ENCODE peak calls at places on chromosomes 5 and 9, in ten cellular contexts. One of them, this sample, is unnamed. For H3K36me3, the result is how much of the 10 kb centered on the place peaks cover.

GRCh38 chr9:79763861-79764260 is 192.1 kb downstream of the TLE4 start:
- DNase-seq in prostate gland: no peak
- DNase-seq in lower lobe of right lung: no peak
- DNase-seq in aorta: no peak
- DNase-seq in tibial nerve: peak
- DNase-seq in psoas muscle: peak
- DNase-seq in sigmoid colon: peak
- DNase-seq in heart left ventricle: no peak
- DNase-seq in IMR-90: peak
- DNase-seq in cardiac muscle cell: peak
- DNase-seq in this sample: no peak

GRCh38 chr9:96020822-96021615 is 145.5 kb downstream of the ERCC6L2 start:
- DNase-seq in prostate gland: no peak
- DNase-seq in lower lobe of right lung: no peak
- DNase-seq in aorta: no peak
- DNase-seq in tibial nerve: peak
- DNase-seq in psoas muscle: no peak
- DNase-seq in sigmoid colon: no peak
- DNase-seq in heart left ventricle: peak
- DNase-seq in IMR-90: no peak
- DNase-seq in cardiac muscle cell: peak
- DNase-seq in this sample: no peak

GRCh38 chr9:123686131-123686848 is 243.6 kb downstream of the DENND1A start:
- DNase-seq in prostate gland: peak
- DNase-seq in lower lobe of right lung: no peak
- DNase-seq in aorta: no peak
- DNase-seq in tibial nerve: peak
- DNase-seq in psoas muscle: no peak
- DNase-seq in sigmoid colon: no peak
- DNase-seq in heart left ventricle: peak
- DNase-seq in IMR-90: peak
- DNase-seq in cardiac muscle cell: peak
- DNase-seq in this sample: no peak

GRCh38 chr5:34959323-34959722 is 30.0 kb downstream of the DNAJC21 start:
- DNase-seq in prostate gland: no peak
- DNase-seq in lower lobe of right lung: no peak
- DNase-seq in aorta: no peak
- DNase-seq in tibial nerve: no peak
- DNase-seq in psoas muscle: no peak
- DNase-seq in sigmoid colon: no peak
- DNase-seq in heart left ventricle: no peak
- DNase-seq in IMR-90: peak
- DNase-seq in cardiac muscle cell: no peak
- DNase-seq in this sample: no peak

GRCh38 chr5:170120576-170120975 is 14.9 kb downstream of the FOXI1 start:
- DNase-seq in prostate gland: no peak
- DNase-seq in lower lobe of right lung: no peak
- DNase-seq in aorta: no peak
- DNase-seq in tibial nerve: no peak
- DNase-seq in psoas muscle: no peak
- DNase-seq in sigmoid colon: no peak
- DNase-seq in heart left ventricle: no peak
- DNase-seq in IMR-90: peak
- DNase-seq in cardiac muscle cell: no peak
- DNase-seq in this sample: no peak

GRCh38 chr5:134555889-134556311 is 30.4 kb downstream of the JADE2 start:
- DNase-seq in prostate gland: no peak
- DNase-seq in lower lobe of right lung: no peak
- DNase-seq in aorta: peak
- DNase-seq in tibial nerve: peak
- DNase-seq in psoas muscle: peak
- DNase-seq in sigmoid colon: peak
- DNase-seq in heart left ventricle: no peak
- DNase-seq in IMR-90: peak
- DNase-seq in cardiac muscle cell: peak
- DNase-seq in this sample: no peak

GRCh38 chr9:95736370-95736769 is 139.1 kb upstream of the ERCC6L2 start:
- DNase-seq in prostate gland: no peak
- DNase-seq in lower lobe of right lung: no peak
- DNase-seq in aorta: no peak
- DNase-seq in tibial nerve: no peak
- DNase-seq in psoas muscle: no peak
- DNase-seq in sigmoid colon: no peak
- DNase-seq in heart left ventricle: no peak
- DNase-seq in IMR-90: no peak
- DNase-seq in cardiac muscle cell: no peak
- DNase-seq in this sample: no peak

GRCh38 chr9:38338359-38339014 is 54.0 kb upstream of the ALDH1B1 start:
- DNase-seq in prostate gland: no peak
- DNase-seq in lower lobe of right lung: no peak
- DNase-seq in aorta: no peak
- DNase-seq in tibial nerve: no peak
- DNase-seq in psoas muscle: no peak
- DNase-seq in sigmoid colon: peak
- DNase-seq in heart left ventricle: no peak
- DNase-seq in IMR-90: no peak
- DNase-seq in cardiac muscle cell: no peak
- DNase-seq in this sample: no peak

GRCh38 chr5:82509726-82510125 is 231.6 kb upstream of the RPS23 start:
- DNase-seq in prostate gland: no peak
- DNase-seq in lower lobe of right lung: no peak
- DNase-seq in aorta: no peak
- DNase-seq in tibial nerve: no peak
- DNase-seq in psoas muscle: no peak
- DNase-seq in sigmoid colon: no peak
- DNase-seq in heart left ventricle: no peak
- DNase-seq in IMR-90: no peak
- DNase-seq in cardiac muscle cell: no peak
- DNase-seq in this sample: no peak

GRCh38 chr5:174314261-174314660 is 268.8 kb downstream of the NSG2 start:
- DNase-seq in prostate gland: no peak
- DNase-seq in lower lobe of right lung: no peak
- DNase-seq in aorta: no peak
- DNase-seq in tibial nerve: no peak
- DNase-seq in psoas muscle: no peak
- DNase-seq in sigmoid colon: no peak
- DNase-seq in heart left ventricle: peak
- DNase-seq in IMR-90: no peak
- DNase-seq in cardiac muscle cell: no peak
- DNase-seq in this sample: no peak

GRCh38 chr9:95167998-95168397 is 149.5 kb downstream of the FANCC start:
- DNase-seq in prostate gland: peak
- DNase-seq in lower lobe of right lung: no peak
- DNase-seq in aorta: no peak
- DNase-seq in tibial nerve: peak
- DNase-seq in psoas muscle: no peak
- DNase-seq in sigmoid colon: no peak
- DNase-seq in heart left ventricle: peak
- DNase-seq in IMR-90: peak
- DNase-seq in cardiac muscle cell: peak
- DNase-seq in this sample: peak

GRCh38 chr9:10055886-10056395 is 556.9 kb downstream of the PTPRD start:
- DNase-seq in prostate gland: no peak
- DNase-seq in lower lobe of right lung: no peak
- DNase-seq in aorta: no peak
- DNase-seq in tibial nerve: no peak
- DNase-seq in psoas muscle: no peak
- DNase-seq in sigmoid colon: no peak
- DNase-seq in heart left ventricle: no peak
- DNase-seq in IMR-90: no peak
- DNase-seq in cardiac muscle cell: no peak
- DNase-seq in this sample: no peak

GRCh38 chr9:32725066-32725860 is 58.1 kb upstream of the TMEM215 start:
- DNase-seq in prostate gland: no peak
- DNase-seq in lower lobe of right lung: no peak
- DNase-seq in aorta: no peak
- DNase-seq in tibial nerve: no peak
- DNase-seq in psoas muscle: no peak
- DNase-seq in sigmoid colon: no peak
- DNase-seq in heart left ventricle: no peak
- DNase-seq in IMR-90: no peak
- DNase-seq in cardiac muscle cell: no peak
- DNase-seq in this sample: no peak

GRCh38 chr9:81632599-81632998 is 56.7 kb downstream of the TLE1 start:
- DNase-seq in prostate gland: no peak
- DNase-seq in lower lobe of right lung: no peak
- DNase-seq in aorta: no peak
- DNase-seq in tibial nerve: no peak
- DNase-seq in psoas muscle: no peak
- DNase-seq in sigmoid colon: no peak
- DNase-seq in heart left ventricle: no peak
- DNase-seq in IMR-90: peak
- DNase-seq in cardiac muscle cell: no peak
- DNase-seq in this sample: no peak

GRCh38 chr5:81852277-81853004 is 101.5 kb upstream of the SSBP2 start:
- DNase-seq in prostate gland: no peak
- DNase-seq in lower lobe of right lung: peak
- DNase-seq in aorta: peak
- DNase-seq in tibial nerve: no peak
- DNase-seq in psoas muscle: peak
- DNase-seq in sigmoid colon: peak
- DNase-seq in heart left ventricle: no peak
- DNase-seq in IMR-90: peak
- DNase-seq in cardiac muscle cell: peak
- DNase-seq in this sample: peak

GRCh38 chr9:136292591-136293448 is 11.1 kb downstream of the CCDC187 start:
- DNase-seq in prostate gland: no peak
- DNase-seq in lower lobe of right lung: no peak
- DNase-seq in aorta: no peak
- DNase-seq in tibial nerve: no peak
- DNase-seq in psoas muscle: peak
- DNase-seq in sigmoid colon: no peak
- DNase-seq in heart left ventricle: no peak
- DNase-seq in IMR-90: no peak
- DNase-seq in cardiac muscle cell: no peak
- DNase-seq in this sample: no peak
- H3K4me3 ChIP-seq in prostate gland: no peak
- H3K4me3 ChIP-seq in lower lobe of right lung: no peak
- H3K4me3 ChIP-seq in aorta: no peak
- H3K4me3 ChIP-seq in tibial nerve: no peak
- H3K4me3 ChIP-seq in psoas muscle: no peak
- H3K4me3 ChIP-seq in sigmoid colon: no peak
- H3K4me3 ChIP-seq in heart left ventricle: no peak
- H3K4me3 ChIP-seq in IMR-90: no peak
- H3K4me3 ChIP-seq in cardiac muscle cell: no peak
- H3K4me3 ChIP-seq in this sample: no peak

DNA sequence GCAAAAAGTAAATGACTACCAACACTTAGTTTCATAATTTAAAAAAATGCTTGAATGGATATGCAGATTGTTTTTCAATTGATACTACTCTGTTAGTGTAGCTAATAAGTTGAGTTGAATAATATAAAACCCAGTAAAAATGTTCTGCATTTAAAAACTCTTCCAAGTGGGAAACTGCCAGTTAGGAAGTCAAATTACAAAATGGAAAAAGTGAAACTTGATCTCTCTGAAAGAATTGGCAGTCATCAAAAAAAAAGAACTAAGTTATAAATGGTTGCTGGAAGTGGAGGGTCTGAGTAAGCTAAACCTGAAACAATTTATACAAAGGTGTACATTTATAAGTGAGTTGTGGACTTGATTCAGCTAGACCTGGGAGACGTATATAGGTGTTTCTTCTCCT is 52.4 kb downstream of the VCAN start:
- DNase-seq in prostate gland: no peak
- DNase-seq in lower lobe of right lung: no peak
- DNase-seq in aorta: no peak
- DNase-seq in tibial nerve: no peak
- DNase-seq in psoas muscle: no peak
- DNase-seq in sigmoid colon: no peak
- DNase-seq in heart left ventricle: no peak
- DNase-seq in IMR-90: no peak
- DNase-seq in cardiac muscle cell: no peak
- DNase-seq in this sample: no peak
- H3K36me3 ChIP-seq in prostate gland: under half
- H3K36me3 ChIP-seq in lower lobe of right lung: under half
- H3K36me3 ChIP-seq in aorta: under half
- H3K36me3 ChIP-seq in tibial nerve: under half
- H3K36me3 ChIP-seq in psoas muscle: under half
- H3K36me3 ChIP-seq in sigmoid colon: under half
- H3K36me3 ChIP-seq in heart left ventricle: under half
- H3K36me3 ChIP-seq in IMR-90: under half
- H3K36me3 ChIP-seq in cardiac muscle cell: half or more
- H3K36me3 ChIP-seq in this sample: under half

DNA sequence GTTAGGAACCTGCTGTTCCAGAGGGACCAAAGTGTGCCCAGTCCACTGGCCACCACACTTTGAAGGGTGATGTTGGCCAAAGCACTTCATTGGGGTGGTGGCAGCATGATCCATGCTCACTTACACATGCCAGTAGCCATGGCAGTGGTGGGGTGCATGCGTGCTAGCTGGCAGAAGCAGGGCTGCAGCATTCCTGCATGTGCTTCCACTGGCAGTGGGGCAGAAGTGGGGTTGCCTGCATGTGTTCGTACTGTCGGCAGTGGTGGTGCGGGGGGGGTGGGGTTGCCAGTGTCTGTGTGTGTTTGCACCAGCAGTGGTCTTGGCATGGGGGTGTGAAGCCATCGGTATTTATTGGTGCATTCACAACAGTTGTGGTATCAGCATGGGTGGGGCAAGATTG is 260.3 kb upstream of the ANKH start:
- DNase-seq in prostate gland: no peak
- DNase-seq in lower lobe of right lung: no peak
- DNase-seq in aorta: no peak
- DNase-seq in tibial nerve: no peak
- DNase-seq in psoas muscle: no peak
- DNase-seq in sigmoid colon: no peak
- DNase-seq in heart left ventricle: no peak
- DNase-seq in IMR-90: no peak
- DNase-seq in cardiac muscle cell: no peak
- DNase-seq in this sample: no peak
- H3K27ac ChIP-seq in prostate gland: no peak
- H3K27ac ChIP-seq in lower lobe of right lung: no peak
- H3K27ac ChIP-seq in aorta: no peak
- H3K27ac ChIP-seq in tibial nerve: no peak
- H3K27ac ChIP-seq in psoas muscle: no peak
- H3K27ac ChIP-seq in sigmoid colon: no peak
- H3K27ac ChIP-seq in heart left ventricle: no peak
- H3K27ac ChIP-seq in IMR-90: no peak
- H3K27ac ChIP-seq in cardiac muscle cell: no peak
- H3K27ac ChIP-seq in this sample: no peak

DNA sequence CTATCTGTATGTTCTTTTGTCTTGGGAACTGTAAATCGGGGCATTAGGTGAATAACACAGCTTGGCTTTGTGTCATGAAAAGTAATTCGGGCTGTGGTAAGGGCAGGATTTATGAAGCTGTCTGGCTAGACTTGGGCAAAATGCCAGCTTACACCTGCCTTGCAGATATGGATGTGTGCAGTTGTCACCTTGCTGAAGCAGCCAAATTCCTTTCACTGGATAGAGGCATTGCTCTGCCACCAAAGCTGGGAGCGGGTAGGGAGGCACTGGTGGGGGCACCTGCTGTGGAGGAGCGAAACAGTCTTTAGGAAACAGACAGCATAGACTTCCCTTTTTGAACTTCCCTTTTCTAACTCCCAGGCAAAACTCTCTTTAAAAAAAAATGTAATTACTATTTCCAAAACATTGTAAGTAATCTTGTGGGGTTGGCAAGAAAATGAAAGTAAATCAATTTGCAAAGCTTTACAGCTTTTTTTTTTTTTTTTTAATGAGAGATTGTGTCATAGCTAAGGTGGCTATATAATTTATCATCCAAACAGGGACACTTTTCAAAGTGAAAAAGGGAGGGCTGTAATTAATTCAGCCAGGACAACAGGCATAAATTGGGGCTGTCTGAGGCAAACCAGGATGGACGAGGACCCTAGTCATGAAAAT is 545.3 kb downstream of the CSNK1G3 start:
- DNase-seq in prostate gland: peak
- DNase-seq in lower lobe of right lung: peak
- DNase-seq in aorta: peak
- DNase-seq in tibial nerve: no peak
- DNase-seq in psoas muscle: no peak
- DNase-seq in sigmoid colon: peak
- DNase-seq in heart left ventricle: no peak
- DNase-seq in IMR-90: no peak
- DNase-seq in cardiac muscle cell: peak
- DNase-seq in this sample: no peak
- H3K4me3 ChIP-seq in prostate gland: no peak
- H3K4me3 ChIP-seq in lower lobe of right lung: peak
- H3K4me3 ChIP-seq in aorta: no peak
- H3K4me3 ChIP-seq in tibial nerve: no peak
- H3K4me3 ChIP-seq in psoas muscle: peak
- H3K4me3 ChIP-seq in sigmoid colon: no peak
- H3K4me3 ChIP-seq in heart left ventricle: peak
- H3K4me3 ChIP-seq in IMR-90: no peak
- H3K4me3 ChIP-seq in cardiac muscle cell: no peak
- H3K4me3 ChIP-seq in this sample: no peak

This sample was measured in iPS DF 6.9.